ENCODE peak calls at places on chromosomes 3 and 15, in four cellular contexts. Y, E, D and S are unnamed samples.

GRCh38 chr15:45469027-45469426 is 53.5 kb downstream of the SLC30A4 start:
- DNase-seq in Y (no peak), D (no peak), E (no peak), S (no peak)

GRCh38 chr3:147699175-147699838 is 290.1 kb downstream of the ZIC1 start:
- DNase-seq in E (peak; percentile 24), Y (peak; percentile 15), D (peak; percentile 21), S (no peak)

GRCh38 chr3:71874618-71875017 is 89.7 kb upstream of the PROK2 start:
- DNase-seq in E (no peak), Y (no peak), D (no peak), S (no peak)

GRCh38 chr15:62932436-62932835 is 110.1 kb upstream of the TPM1 start:
- DNase-seq in D (no peak), Y (no peak), E (no peak), S (no peak)

GRCh38 chr15:98807262-98807661 is 158.9 kb downstream of the IGF1R start:
- DNase-seq in Y (no peak), D (no peak), E (no peak), S (no peak)

GRCh38 chr15:43189296-43189695 is 4.1 kb downstream of the CCNDBP1 start:
- DNase-seq in D (no peak), Y (no peak), E (no peak), S (no peak)

GRCh38 chr3:32847520-32847919 is 29.7 kb downstream of the TRIM71 start:
- DNase-seq in D (no peak), Y (no peak), E (no peak), S (no peak)

GRCh38 chr3:143306419-143306818 is 186.8 kb downstream of the CHST2 start:
- DNase-seq in E (peak; percentile 56), Y (no peak), D (no peak), S (no peak)

GRCh38 chr3:111913163-111913763 is 54.2 kb downstream of the PHLDB2 start:
- DNase-seq in E (no peak), D (no peak), Y (no peak), S (no peak)

GRCh38 chr3:62823461-62824050 is 51.7 kb downstream of the CADPS start:
- DNase-seq in D (no peak), Y (no peak), E (no peak), S (no peak)

GRCh38 chr15:38545179-38545578 is 19.4 kb downstream of the RASGRP1 start:
- DNase-seq in D (no peak), Y (no peak), E (no peak), S (no peak)

GRCh38 chr3:124967964-124968363 is 33.4 kb upstream of the MUC13 start:
- DNase-seq in E (no peak), D (no peak), Y (no peak), S (no peak)

GRCh38 chr3:138381413-138381901 is 33.1 kb downstream of the MRAS start:
- DNase-seq in D (no peak), Y (no peak), E (no peak), S (no peak)

GRCh38 chr3:17670749-17671148 is 71.7 kb downstream of the TBC1D5 start:
- DNase-seq in D (no peak), Y (no peak), E (no peak), S (no peak)

GRCh38 chr3:116179091-116179490 is 266.2 kb downstream of the LSAMP start:
- DNase-seq in E (no peak), D (no peak), Y (peak; percentile 70), S (no peak)

GRCh38 chr15:78875107-78875914 is 2.6 kb downstream of the MORF4L1 start:
- DNase-seq in Y (no peak), D (no peak), E (peak; percentile 39), S (no peak)

GRCh38 chr3:88433572-88433971 is 283.8 kb downstream of the C3orf38 start:
- DNase-seq in E (no peak), Y (no peak), D (no peak), S (peak; percentile 39)

GRCh38 chr3:112632596-112632995 is 8.3 kb downstream of the CCDC80 start:
- DNase-seq in E (no peak), D (no peak), Y (peak; percentile 73), S (no peak)

GRCh38 chr15:100766225-100767001 is 113.2 kb upstream of the ALDH1A3 start:
- DNase-seq in E (no peak), Y (no peak), D (no peak), S (no peak)

GRCh38 chr3:27633224-27633545 is 88.9 kb downstream of the EOMES start:
- DNase-seq in Y (peak; percentile 67), E (no peak), D (no peak), S (no peak)

GRCh38 chr15:73383310-73384185 is 14.8 kb upstream of the HCN4 start:
- DNase-seq in Y (no peak), E (no peak), D (no peak), S (no peak)